ENCODE peak calls at places on chromosomes 13 and 19, in six cellular contexts. E is neuronal stem cell, K is neural progenitor cell, Z is mammary epithelial cell, I is tibial nerve, O is PC-9. Q is an unnamed sample.

GRCh38 chr19:10863107-10863700 is 8.1 kb upstream of the CARM1 start:
- DNase-seq in E (no peak), K (no peak), Z (no peak), I (no peak), O (peak; percentile 76), Q (no peak)

GRCh38 chr19:6038634-6039405 is 60.9 kb upstream of the RANBP3 start:
- DNase-seq in E (no peak), K (no peak), Z (no peak), I (no peak), O (no peak), Q (no peak)

GRCh38 chr13:100794575-100794974 is 120.0 kb upstream of the TMTC4 start:
- DNase-seq in E (no peak), K (no peak), Z (no peak), I (no peak), O (no peak), Q (no peak)

GRCh38 chr19:2047076-2047448 is 4.0 kb downstream of the MKNK2 start:
- DNase-seq in E (no peak), K (no peak), Z (no peak), I (no peak), O (no peak), Q (no peak)

GRCh38 chr13:90686438-90686837 is 661.0 kb upstream of the MIR17HG start:
- DNase-seq in E (no peak), K (no peak), Z (peak; percentile 68), I (no peak), O (no peak), Q (no peak)

GRCh38 chr13:24282256-24282655 is 27.1 kb upstream of the C1QTNF9 start:
- DNase-seq in E (no peak), K (no peak), Z (no peak), I (no peak), O (no peak), Q (no peak)

GRCh38 chr19:1992759-1993260 is 22.7 kb downstream of the BTBD2 start:
- DNase-seq in E (no peak), K (peak; percentile 37), Z (no peak), I (no peak), O (no peak), Q (no peak)

GRCh38 chr13:90542959-90543358 is 804.5 kb upstream of the MIR17HG start:
- DNase-seq in E (no peak), K (no peak), Z (no peak), I (no peak), O (no peak), Q (no peak)

GRCh38 chr13:59464926-59465325 is 698.8 kb downstream of the DIAPH3 start:
- DNase-seq in E (no peak), K (no peak), Z (no peak), I (no peak), O (no peak), Q (no peak)

GRCh38 chr13:109148243-109148642 is 518.8 kb downstream of the MYO16 start:
- DNase-seq in E (no peak), K (no peak), Z (peak; percentile 86), I (no peak), O (no peak), Q (no peak)

GRCh38 chr13:77533875-77534788 is 1.4 kb upstream of the SCEL start:
- DNase-seq in E (no peak), K (no peak), Z (no peak), I (no peak), O (no peak), Q (no peak)

GRCh38 chr19:51002542-51003311 is 1.3 kb upstream of the KLK8 start:
- DNase-seq in E (peak; percentile 42), K (peak; percentile 74), Z (peak; percentile 88), I (peak; percentile 22), O (peak; percentile 94), Q (no peak)

GRCh38 chr19:35206379-35206778 is 22.2 kb downstream of the FAM187B start:
- DNase-seq in E (no peak), K (no peak), Z (no peak), I (no peak), O (no peak), Q (no peak)

GRCh38 chr19:53977991-53978731 is 13.3 kb upstream of the CACNG6 start:
- DNase-seq in E (peak; percentile 98), K (peak; percentile 99), Z (peak; percentile 22), I (no peak), O (no peak), Q (no peak)

GRCh38 chr13:102902789-102903347 is 57.0 kb downstream of the ERCC5 start:
- DNase-seq in E (no peak), K (no peak), Z (no peak), I (no peak), O (no peak), Q (peak; percentile 22)

GRCh38 chr19:15297416-15298224 is 34.7 kb downstream of the BRD4 start:
- DNase-seq in E (no peak), K (no peak), Z (peak; percentile 65), I (no peak), O (no peak), Q (peak; percentile 56)

GRCh38 chr19:54416695-54417491 is 1.6 kb downstream of the TTYH1 start:
- DNase-seq in E (no peak), K (peak; percentile 34), Z (no peak), I (no peak), O (no peak), Q (no peak)

GRCh38 chr19:51305479-51305878 is 6.0 kb upstream of the IGLON5 start:
- DNase-seq in E (no peak), K (no peak), Z (no peak), I (no peak), O (no peak), Q (no peak)

GRCh38 chr19:35843676-35844481 is 8.4 kb downstream of the NPHS1 start:
- DNase-seq in E (no peak), K (peak; percentile 73), Z (peak; percentile 3), I (no peak), O (no peak), Q (peak; percentile 74)

GRCh38 chr19:35098413-35099049 is 17.1 kb upstream of the FXYD3 start:
- DNase-seq in E (no peak), K (no peak), Z (peak; percentile 83), I (no peak), O (no peak), Q (peak; percentile 72)

GRCh38 chr19:7428651-7429113 is 60.2 kb downstream of the PEX11G start:
- DNase-seq in E (no peak), K (no peak), Z (no peak), I (no peak), O (no peak), Q (no peak)

GRCh38 chr19:16871870-16872269 is 16.9 kb upstream of the F2RL3 start:
- DNase-seq in E (no peak), K (no peak), Z (no peak), I (no peak), O (no peak), Q (peak; percentile 45)

GRCh38 chr19:45638930-45639729 is at the start of gene EML2:
- DNase-seq in E (peak; percentile 81), K (peak; percentile 94), Z (peak; percentile 45), I (no peak), O (no peak), Q (peak; percentile 91)

GRCh38 chr19:35516310-35516709 is 2.9 kb upstream of the DMKN start:
- DNase-seq in E (no peak), K (no peak), Z (no peak), I (no peak), O (no peak), Q (no peak)

GRCh38 chr19:50658438-50659317 is 9.4 kb downstream of the C19orf81 start:
- DNase-seq in E (peak; percentile 93), K (peak; percentile 94), Z (peak; percentile 35), I (no peak), O (no peak), Q (peak; percentile 80)

GRCh38 chr19:48818234-48818823 is 7.5 kb upstream of the BCAT2 start:
- DNase-seq in E (no peak), K (no peak), Z (no peak), I (no peak), O (no peak), Q (no peak)

GRCh38 chr19:33799507-33799906 is 2.8 kb downstream of the KCTD15 start:
- DNase-seq in E (no peak), K (no peak), Z (no peak), I (no peak), O (no peak), Q (no peak)

DNA sequence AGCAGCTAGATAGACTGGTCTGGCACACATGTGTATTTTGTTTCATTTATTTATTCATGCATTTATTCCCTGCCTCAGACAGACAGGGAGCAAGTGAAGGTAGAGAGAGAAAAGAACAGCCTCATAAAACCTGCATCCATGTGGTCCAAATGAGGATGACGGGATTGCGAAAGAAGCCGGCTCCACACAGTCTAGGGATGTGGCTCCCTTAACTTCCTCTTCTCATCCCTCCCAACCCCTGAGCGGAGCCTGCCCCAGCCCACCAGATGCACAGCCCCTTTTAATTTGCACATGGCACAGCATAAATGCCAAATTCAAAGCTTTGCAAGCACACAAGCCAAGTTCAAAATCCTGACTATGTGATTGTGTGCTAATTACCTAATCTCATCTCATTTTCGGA is 156.6 kb downstream of the DCT start:
- DNase-seq in E (no peak), K (no peak), Z (no peak), I (no peak), O (no peak), Q (no peak)
- H3K4me1 ChIP-seq in E (peaks cover 7% of the 10 kb centered on the region), K (peaks cover 6% of the 10 kb centered on the region), Z (no peaks in the 10 kb centered on the region), I (no peaks in the 10 kb centered on the region), O (no peaks in the 10 kb centered on the region), Q (no peaks in the 10 kb centered on the region)

DNA sequence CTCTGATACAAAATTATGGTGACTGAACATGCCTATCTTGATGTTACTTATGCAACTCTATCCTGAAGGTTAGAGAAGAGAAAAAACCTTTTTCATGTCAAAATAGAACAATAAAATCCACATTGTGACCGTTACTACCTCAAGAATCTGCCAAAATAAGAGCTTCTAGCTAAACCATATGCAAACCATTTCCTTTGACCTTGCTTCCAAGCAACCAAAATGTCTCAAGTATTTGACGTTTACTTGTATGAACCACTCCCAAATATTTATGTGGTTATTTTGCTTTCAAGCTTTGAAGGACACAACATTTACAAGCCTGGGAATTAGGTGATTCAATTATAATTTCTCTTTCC is 13.9 kb downstream of the FOXO1 start:
- DNase-seq in E (no peak), K (no peak), Z (no peak), I (no peak), O (no peak), Q (no peak)
- H3K4me3 ChIP-seq in E (no peak overlapping the region), K (no peak overlapping the region), Z (no peak overlapping the region), I (no peak overlapping the region), O (no peak overlapping the region), Q (no peak overlapping the region)

GRCh38 chr19:18496980-18497256 is 25.0 kb downstream of the ELL start:
- DNase-seq in E (no peak), K (no peak), Z (no peak), I (no peak), O (peak; percentile 57), Q (no peak)
- H3K4me1 ChIP-seq in E (peaks cover 12% of the 10 kb centered on the region), K (peaks cover 5% of the 10 kb centered on the region), Z (peaks cover 29% of the 10 kb centered on the region), I (no peaks in the 10 kb centered on the region), O (peaks cover 24% of the 10 kb centered on the region), Q (peaks cover 88% of the 10 kb centered on the region)

GRCh38 chr19:23382955-23383354 is 12.3 kb downstream of the ZNF91 start:
- DNase-seq in E (no peak), K (no peak), Z (no peak), I (no peak), O (no peak), Q (no peak)

GRCh38 chr19:23384858-23385257 is 10.4 kb downstream of the ZNF91 start:
- DNase-seq in E (no peak), K (no peak), Z (no peak), I (no peak), O (no peak), Q (no peak)

GRCh38 chr19:23384166-23384565 is 11.1 kb downstream of the ZNF91 start:
- DNase-seq in E (no peak), K (no peak), Z (no peak), I (no peak), O (no peak), Q (no peak)

GRCh38 chr19:23378948-23379347 is 16.3 kb downstream of the ZNF91 start:
- DNase-seq in E (no peak), K (no peak), Z (peak; percentile 4), I (no peak), O (no peak), Q (no peak)

GRCh38 chr19:23381114-23381513 is 14.2 kb downstream of the ZNF91 start:
- DNase-seq in E (no peak), K (no peak), Z (no peak), I (no peak), O (peak; percentile 59), Q (no peak)
- H3K4me3 ChIP-seq in E (no peak overlapping the region), K (no peak overlapping the region), Z (no peak overlapping the region), I (no peak overlapping the region), O (peak overlapping the region; percentile 22), Q (no peak overlapping the region)